ENCODE peak calls at places on chromosomes 11 and 22, in six cellular contexts. D, I, Z, V, W and Y are unnamed samples.

GRCh38 chr22:47772864-47773263 is 1010.4 kb downstream of the TBC1D22A start:
- DNase-seq in D (no peak), I (no peak), Z (no peak), V (no peak), W (no peak), Y (no peak)

GRCh38 chr11:33897761-33898403 is 6.0 kb upstream of the LMO2 start:
- DNase-seq in D (no peak), I (no peak), Z (no peak), V (no peak), W (no peak), Y (no peak)

GRCh38 chr11:92632510-92632909 is 336.9 kb upstream of the MTNR1B start:
- DNase-seq in D (no peak), I (no peak), Z (peak; percentile 57), V (no peak), W (no peak), Y (no peak)

GRCh38 chr11:64875369-64876225 is 2.8 kb downstream of the EHD1 start:
- DNase-seq in D (no peak), I (no peak), Z (no peak), V (no peak), W (no peak), Y (no peak)

GRCh38 chr11:3609416-3610265 is 32.2 kb downstream of the ART5 start:
- DNase-seq in D (no peak), I (peak; percentile 28), Z (peak; percentile 47), V (peak; percentile 44), W (no peak), Y (no peak)

GRCh38 chr22:39236321-39237275 is 8.2 kb downstream of the PDGFB start:
- DNase-seq in D (no peak), I (peak; percentile 49), Z (no peak), V (no peak), W (peak; percentile 74), Y (peak; percentile 75)

GRCh38 chr11:64120951-64121569 is 44.9 kb downstream of the MACROD1 start:
- DNase-seq in D (no peak), I (no peak), Z (peak; percentile 30), V (peak; percentile 3), W (peak; percentile 61), Y (no peak)

GRCh38 chr11:94130589-94131362 is 2.1 kb downstream of the PANX1 start:
- DNase-seq in D (no peak), I (no peak), Z (peak; percentile 20), V (peak; percentile 67), W (no peak), Y (peak; percentile 51)

GRCh38 chr11:83115551-83115950 is 41.4 kb upstream of the PCF11 start:
- DNase-seq in D (no peak), I (no peak), Z (no peak), V (peak; percentile 13), W (no peak), Y (no peak)

GRCh38 chr22:36197065-36197440 is 4.6 kb downstream of the APOL4 start:
- DNase-seq in D (no peak), I (no peak), Z (no peak), V (peak; percentile 43), W (peak; percentile 69), Y (peak; percentile 85)

GRCh38 chr22:31229402-31230140 is 17.5 kb downstream of the LIMK2 start:
- DNase-seq in D (no peak), I (no peak), Z (peak; percentile 38), V (peak; percentile 59), W (peak; percentile 44), Y (peak; percentile 78)

GRCh38 chr11:57493507-57494503 is 21.7 kb downstream of the SLC43A1 start:
- DNase-seq in D (peak; percentile 54), I (peak; percentile 67), Z (peak; percentile 69), V (peak; percentile 30), W (peak; percentile 71), Y (peak; percentile 78)

GRCh38 chr22:45722006-45722405 is 50.4 kb downstream of the ATXN10 start:
- DNase-seq in D (no peak), I (no peak), Z (peak; percentile 88), V (no peak), W (no peak), Y (no peak)

GRCh38 chr22:37173709-37174108 is 14.3 kb downstream of the C1QTNF6 start:
- DNase-seq in D (no peak), I (no peak), Z (no peak), V (no peak), W (peak; percentile 54), Y (peak; percentile 55)